ENCODE peak calls at places on chromosomes 7 and 10, in four cellular contexts. P, T, V and K are unnamed samples. For H3K4me1 and H3K9me3, the result is how much of the 10 kb centered on the place peaks cover.

GRCh38 chr10:35369049-35369760 is 32.9 kb downstream of the CCNY start:
- DNase-seq in P (no peak), T (no peak), V (no peak), K (no peak)

GRCh38 chr10:43816351-43817321 is 168.0 kb upstream of the ZNF32 start:
- DNase-seq in P (no peak), T (no peak), V (no peak), K (no peak)

GRCh38 chr10:19629559-19629958 is 186.7 kb upstream of the PLXDC2 start:
- DNase-seq in P (no peak), T (no peak), V (no peak), K (no peak)

GRCh38 chr7:34916267-34916666 is 121.0 kb downstream of the DPY19L1 start:
- DNase-seq in P (no peak), T (no peak), V (no peak), K (no peak)

GRCh38 chr10:130751106-130751840 is 560.2 kb downstream of the TCERG1L start:
- DNase-seq in P (no peak), T (no peak), V (no peak), K (no peak)

GRCh38 chr10:24552346-24553016 is 171.2 kb downstream of the ARHGAP21 start:
- DNase-seq in P (peak), T (peak), V (no peak), K (peak)

GRCh38 chr7:137879357-137880158 is 32.8 kb upstream of the DGKI start:
- DNase-seq in P (no peak), T (no peak), V (no peak), K (no peak)

GRCh38 chr7:98878365-98879197 is at the start of gene TRRAP:
- DNase-seq in P (peak), T (peak), V (no peak), K (no peak)

GRCh38 chr7:50292165-50292757 is 12.3 kb upstream of the IKZF1 start:
- DNase-seq in P (no peak), T (no peak), V (no peak), K (no peak)

GRCh38 chr10:99920901-99921300 is 88.8 kb downstream of the DNMBP start:
- DNase-seq in P (no peak), T (no peak), V (no peak), K (no peak)

GRCh38 chr10:35324196-35324595 is 12.1 kb upstream of the CCNY start:
- DNase-seq in P (no peak), T (no peak), V (no peak), K (no peak)

GRCh38 chr10:61296161-61296560 is 157.0 kb downstream of the TMEM26 start:
- DNase-seq in P (no peak), T (no peak), V (no peak), K (no peak)

GRCh38 chr10:100901051-100901450 is 11.7 kb upstream of the SLF2 start:
- DNase-seq in P (no peak), T (no peak), V (no peak), K (no peak)

GRCh38 chr10:14545827-14546226 is 215.1 kb upstream of the FRMD4A start:
- DNase-seq in P (no peak), T (no peak), V (no peak), K (no peak)

GRCh38 chr7:149355390-149356048 is 93.5 kb downstream of the ZNF783 start:
- DNase-seq in P (peak), T (peak), V (peak), K (peak)

GRCh38 chr7:47788083-47788482 is 160.2 kb downstream of the PKD1L1 start:
- DNase-seq in P (no peak), T (no peak), V (no peak), K (no peak)

GRCh38 chr7:27251513-27252306 is 9.1 kb downstream of the EVX1 start:
- DNase-seq in P (no peak), T (no peak), V (no peak), K (no peak)

GRCh38 chr7:98509836-98510235 is 107.2 kb upstream of the NPTX2 start:
- DNase-seq in P (no peak), T (no peak), V (no peak), K (no peak)

GRCh38 chr7:6015917-6016652 is 7.0 kb downstream of the AIMP2 start:
- DNase-seq in P (no peak), T (no peak), V (peak), K (no peak)

GRCh38 chr7:101754432-101755159 is 62.8 kb upstream of the CUX1 start:
- DNase-seq in P (no peak), T (no peak), V (no peak), K (no peak)

GRCh38 chr7:77674878-77675277 is 21.4 kb upstream of the RSBN1L start:
- DNase-seq in P (no peak), T (no peak), V (no peak), K (peak)

GRCh38 chr10:5563237-5563961 is 38.6 kb downstream of the CALML3 start:
- DNase-seq in P (no peak), T (no peak), V (no peak), K (no peak)

GRCh38 chr7:110604206-110604605 is 486.7 kb upstream of the LRRN3 start:
- DNase-seq in P (no peak), T (no peak), V (no peak), K (no peak)

GRCh38 chr10:60684091-60684490 is 94.2 kb upstream of the CDK1 start:
- DNase-seq in P (no peak), T (no peak), V (no peak), K (no peak)

GRCh38 chr10:97222346-97222961 is 36.7 kb upstream of the SLIT1 start:
- DNase-seq in P (peak), T (no peak), V (no peak), K (no peak)

GRCh38 chr10:34507217-34507616 is 307.9 kb downstream of the PARD3 start:
- DNase-seq in P (no peak), T (no peak), V (no peak), K (no peak)

GRCh38 chr7:30710669-30711068 is 28.4 kb upstream of the CRHR2 start:
- DNase-seq in P (no peak), T (no peak), V (no peak), K (no peak)

GRCh38 chr7:18068745-18069144 is 41.1 kb upstream of the PRPS1L1 start:
- DNase-seq in P (no peak), T (no peak), V (no peak), K (no peak)

GRCh38 chr10:125982256-125982948 is 86.0 kb downstream of the FANK1 start:
- DNase-seq in P (peak), T (peak), V (peak), K (peak)

GRCh38 chr7:101163281-101164070 is 1.9 kb downstream of the VGF start:
- DNase-seq in P (peak), T (no peak), V (no peak), K (peak)

GRCh38 chr10:102642553-102643345 is 1.5 kb upstream of the TRIM8 start:
- DNase-seq in P (no peak), T (peak), V (no peak), K (peak)

DNA sequence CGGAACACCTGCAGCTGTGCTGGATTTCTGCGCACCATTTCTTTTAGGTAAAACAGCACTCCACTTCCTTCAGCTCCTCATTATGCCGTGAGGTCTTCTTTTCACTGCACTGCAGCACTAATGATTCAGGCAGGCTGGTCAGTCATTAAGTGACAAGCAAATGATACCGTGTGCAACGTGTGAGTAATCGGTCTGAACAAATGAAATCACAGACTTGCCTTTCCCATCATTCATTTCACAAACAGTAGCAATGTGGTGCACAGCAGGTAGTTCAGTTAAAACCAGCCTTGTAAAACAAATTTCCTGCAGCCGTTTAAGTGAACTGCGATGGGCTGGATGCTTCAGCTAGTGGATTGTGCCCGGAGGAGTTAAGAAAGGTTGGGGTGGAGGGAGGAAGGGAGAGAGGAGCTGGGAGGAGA is 106.5 kb upstream of the CDCA7L start:
- DNase-seq in P (no peak), T (no peak), V (no peak), K (no peak)
- H3K4me1 ChIP-seq in P (under half), T (under half), V (under half), K (under half)

GRCh38 chr10:81873932-81874816 is 820 bp upstream of the NRG3 start:
- DNase-seq in P (no peak), T (no peak), V (no peak), K (no peak)
- TF ChIP-seq TCF7L2 in P (no peak), T (no peak), V (no peak), K (no peak)

GRCh38 chr10:123648595-123648994 is 17.6 kb upstream of the GPR26 start:
- DNase-seq in P (no peak), T (no peak), V (no peak), K (no peak)

GRCh38 chr10:123645016-123645415 is 21.1 kb upstream of the GPR26 start:
- DNase-seq in P (no peak), T (no peak), V (no peak), K (no peak)

GRCh38 chr10:123645615-123646014 is 20.5 kb upstream of the GPR26 start:
- DNase-seq in P (no peak), T (no peak), V (no peak), K (no peak)

GRCh38 chr10:123651421-123652047 is 14.6 kb upstream of the GPR26 start:
- DNase-seq in P (no peak), T (no peak), V (no peak), K (no peak)

DNA sequence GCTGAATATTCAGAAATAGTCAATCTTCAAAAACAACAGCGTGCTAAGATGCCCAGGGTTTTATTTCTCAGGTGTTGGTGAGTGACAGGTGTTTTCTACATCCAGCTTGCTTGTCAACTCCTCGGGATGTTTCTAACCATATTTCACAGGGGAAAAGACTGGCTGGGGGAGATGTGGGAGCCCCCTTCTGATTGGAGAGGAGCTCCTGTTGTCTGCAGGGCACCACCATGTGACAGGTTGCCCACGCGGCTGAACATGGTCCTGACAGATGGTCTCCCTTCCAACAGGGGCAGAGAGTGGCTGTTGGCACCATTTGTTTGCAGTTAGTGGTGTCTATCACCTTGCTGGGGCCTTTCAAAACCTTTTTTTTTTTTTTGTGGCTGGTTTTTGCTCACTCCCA is 16.5 kb upstream of the GPR26 start:
- DNase-seq in P (no peak), T (no peak), V (no peak), K (no peak)
- H3K9me3 ChIP-seq in P (under half), T (under half), V (under half), K (under half)

GRCh38 chr10:29099415-29099814 is 189.5 kb upstream of the LYZL1 start:
- DNase-seq in P (no peak), T (no peak), V (no peak), K (no peak)
- H3K4me1 ChIP-seq in P (under half), T (under half), V (under half), K (under half)

GRCh38 chr7:43785425-43785824 is 26.9 kb downstream of the BLVRA start:
- DNase-seq in P (no peak), T (no peak), V (no peak), K (no peak)
- TF ChIP-seq TCF7L2 in P (no peak), T (no peak), V (no peak), K (no peak)

GRCh38 chr10:18565006-18565405 is 86.4 kb downstream of the NSUN6 start:
- DNase-seq in P (no peak), T (no peak), V (no peak), K (no peak)
- H3K9me3 ChIP-seq in P (under half), T (half or more), V (under half), K (under half)

DNA sequence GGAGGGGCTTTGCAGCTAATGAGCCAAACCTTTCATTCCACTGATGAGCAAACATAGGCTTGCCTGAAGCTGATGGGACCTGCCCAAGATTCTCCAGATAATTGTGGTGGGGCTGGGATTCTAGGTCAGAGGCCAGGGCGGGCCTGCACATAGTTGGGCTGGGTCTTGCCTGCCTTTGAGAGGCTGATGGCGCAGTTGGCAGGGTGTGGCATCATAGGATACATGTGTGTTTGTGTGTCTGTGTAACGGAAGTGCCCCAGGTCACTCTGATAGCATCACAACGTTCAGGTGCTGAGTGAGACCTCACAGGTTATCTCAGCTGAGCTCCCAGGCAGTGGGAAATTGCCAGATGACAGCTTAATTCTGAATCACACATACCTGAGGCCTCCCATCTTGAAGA is 22.9 kb downstream of the BTBD16 start:
- DNase-seq in P (no peak), T (no peak), V (no peak), K (no peak)
- H3K4me1 ChIP-seq in P (under half), T (under half), V (under half), K (under half)

DNA sequence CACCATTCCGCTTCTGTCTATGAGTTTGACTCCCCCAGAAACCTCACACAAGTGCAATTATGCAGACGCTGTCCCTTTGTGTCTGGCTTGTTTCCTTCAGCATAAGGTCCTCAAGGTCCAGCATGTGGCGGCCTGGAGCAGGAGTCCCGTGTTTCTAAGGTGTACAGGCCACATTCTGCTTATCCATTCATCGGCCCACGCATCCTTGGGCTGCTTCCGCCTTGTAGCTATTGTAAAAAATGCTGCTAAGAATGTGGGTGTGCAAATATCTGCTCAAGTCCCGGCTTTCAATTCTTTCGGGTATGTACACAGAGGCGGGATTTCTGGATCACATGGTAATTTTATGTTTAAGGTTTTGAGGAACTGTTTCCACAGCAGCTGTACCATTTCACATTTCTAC is 38.2 kb downstream of the ESYT2 start:
- DNase-seq in P (no peak), T (no peak), V (no peak), K (no peak)
- TF ChIP-seq TCF7L2 in P (no peak), T (no peak), V (no peak), K (no peak)

DNA sequence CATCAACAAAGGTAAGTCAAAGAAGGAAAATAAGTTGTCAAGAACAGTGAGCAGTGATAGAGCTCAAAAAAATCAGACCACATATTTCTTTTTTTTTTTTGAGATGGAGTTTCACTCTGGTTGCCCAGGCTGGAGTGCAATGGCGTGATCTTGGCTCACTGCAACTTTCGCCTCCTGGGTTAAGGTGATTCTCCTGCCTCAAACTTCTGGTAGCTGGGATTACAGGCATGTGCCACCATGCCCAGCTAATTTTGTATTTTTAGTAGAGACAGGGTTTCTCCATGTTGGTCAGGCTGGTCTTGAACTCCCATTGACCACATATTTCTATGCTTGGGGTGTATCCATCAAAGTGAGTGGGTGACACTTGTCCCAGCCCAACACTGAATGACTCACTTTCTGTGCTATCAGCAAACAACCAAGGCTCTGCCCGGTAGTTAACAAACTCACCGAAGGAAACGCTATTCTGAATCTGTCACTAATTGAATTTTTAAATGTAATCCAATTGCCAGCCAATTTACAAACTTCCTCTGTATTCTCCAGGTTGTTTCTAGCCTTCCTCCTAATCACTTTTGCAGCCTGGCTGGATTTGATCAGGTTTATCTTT is 19.6 kb upstream of the SMNDC1 start:
- DNase-seq in P (no peak), T (no peak), V (no peak), K (no peak)
- H3K9me3 ChIP-seq in P (under half), T (under half), V (under half), K (under half)

GRCh38 chr10:70166394-70166793 is 3.9 kb downstream of the SAR1A start:
- DNase-seq in P (no peak), T (no peak), V (no peak), K (no peak)
- H3K4me1 ChIP-seq in P (under half), T (half or more), V (under half), K (under half)